ENCODE peak calls at places on chromosomes 2 and 18, in four cellular contexts. One of them, this sample, is unnamed. For H3K4me1, the result is how much of the 10 kb centered on the place peaks cover.

GRCh38 chr2:215793747-215794595 is 219.4 kb downstream of the MREG start:
- DNase-seq in tibial nerve: peak
- DNase-seq in adrenal gland: no peak
- DNase-seq in uterus: no peak
- DNase-seq in this sample: peak

GRCh38 chr2:26590439-26590838 is 50.7 kb downstream of the CIB4 start:
- DNase-seq in tibial nerve: no peak
- DNase-seq in adrenal gland: no peak
- DNase-seq in uterus: no peak
- DNase-seq in this sample: no peak

GRCh38 chr2:12543452-12544220 is 173.1 kb upstream of the TRIB2 start:
- DNase-seq in uterus: no peak
- DNase-seq in tibial nerve: no peak
- DNase-seq in adrenal gland: no peak
- DNase-seq in this sample: no peak

GRCh38 chr18:79275992-79276391 is 119.7 kb upstream of the NFATC1 start:
- DNase-seq in adrenal gland: no peak
- DNase-seq in tibial nerve: no peak
- DNase-seq in uterus: no peak
- DNase-seq in this sample: no peak

GRCh38 chr2:196587739-196588138 is 51.8 kb upstream of the CCDC150 start:
- DNase-seq in uterus: no peak
- DNase-seq in tibial nerve: no peak
- DNase-seq in adrenal gland: no peak
- DNase-seq in this sample: no peak

GRCh38 chr18:23258566-23259265 is 123.4 kb downstream of the CABLES1 start:
- DNase-seq in tibial nerve: no peak
- DNase-seq in adrenal gland: no peak
- DNase-seq in uterus: no peak
- DNase-seq in this sample: no peak

GRCh38 chr2:213152065-213152794 is 818 bp upstream of the IKZF2 start:
- DNase-seq in adrenal gland: peak
- DNase-seq in tibial nerve: peak
- DNase-seq in uterus: peak
- DNase-seq in this sample: peak

GRCh38 chr2:109166811-109167210 is 37.8 kb downstream of the SH3RF3 start:
- DNase-seq in uterus: no peak
- DNase-seq in adrenal gland: peak
- DNase-seq in tibial nerve: no peak
- DNase-seq in this sample: no peak

GRCh38 chr2:24024018-24024417 is 14.1 kb downstream of the MFSD2B start:
- DNase-seq in tibial nerve: no peak
- DNase-seq in uterus: no peak
- DNase-seq in adrenal gland: no peak
- DNase-seq in this sample: no peak

GRCh38 chr18:48819781-48820482 is 130.8 kb downstream of the SMAD7 start:
- DNase-seq in uterus: peak
- DNase-seq in adrenal gland: peak
- DNase-seq in tibial nerve: no peak
- DNase-seq in this sample: peak

GRCh38 chr2:46364797-46365457 is 67.7 kb downstream of the EPAS1 start:
- DNase-seq in tibial nerve: peak
- DNase-seq in adrenal gland: peak
- DNase-seq in uterus: no peak
- DNase-seq in this sample: no peak

GRCh38 chr18:41126541-41127235 is 828.3 kb upstream of the PIK3C3 start:
- DNase-seq in adrenal gland: no peak
- DNase-seq in tibial nerve: no peak
- DNase-seq in uterus: no peak
- DNase-seq in this sample: no peak

GRCh38 chr2:134190807-134191203 is 63.1 kb upstream of the MGAT5 start:
- DNase-seq in uterus: no peak
- DNase-seq in adrenal gland: no peak
- DNase-seq in tibial nerve: no peak
- DNase-seq in this sample: peak

GRCh38 chr2:126655500-126656310 is at the start of gene GYPC:
- DNase-seq in uterus: peak
- DNase-seq in tibial nerve: peak
- DNase-seq in adrenal gland: peak
- DNase-seq in this sample: peak

GRCh38 chr2:27071990-27072830 is 756 bp upstream of the OST4 start:
- DNase-seq in adrenal gland: peak
- DNase-seq in tibial nerve: no peak
- DNase-seq in uterus: peak
- DNase-seq in this sample: peak

GRCh38 chr2:151845884-151846283 is 17.7 kb upstream of the ARL5A start:
- DNase-seq in adrenal gland: no peak
- DNase-seq in uterus: no peak
- DNase-seq in tibial nerve: no peak
- DNase-seq in this sample: no peak

GRCh38 chr2:64749446-64749845 is 95.7 kb upstream of the SERTAD2 start:
- DNase-seq in tibial nerve: no peak
- DNase-seq in uterus: no peak
- DNase-seq in adrenal gland: no peak
- DNase-seq in this sample: no peak

GRCh38 chr18:45967007-45967706 is at the start of gene EPG5:
- DNase-seq in adrenal gland: peak
- DNase-seq in tibial nerve: peak
- DNase-seq in uterus: peak
- DNase-seq in this sample: peak
- TF ChIP-seq POLR2A in adrenal gland: peak
- TF ChIP-seq POLR2A in tibial nerve: peak
- TF ChIP-seq POLR2A in uterus: peak
- TF ChIP-seq POLR2A in this sample: no peak

DNA sequence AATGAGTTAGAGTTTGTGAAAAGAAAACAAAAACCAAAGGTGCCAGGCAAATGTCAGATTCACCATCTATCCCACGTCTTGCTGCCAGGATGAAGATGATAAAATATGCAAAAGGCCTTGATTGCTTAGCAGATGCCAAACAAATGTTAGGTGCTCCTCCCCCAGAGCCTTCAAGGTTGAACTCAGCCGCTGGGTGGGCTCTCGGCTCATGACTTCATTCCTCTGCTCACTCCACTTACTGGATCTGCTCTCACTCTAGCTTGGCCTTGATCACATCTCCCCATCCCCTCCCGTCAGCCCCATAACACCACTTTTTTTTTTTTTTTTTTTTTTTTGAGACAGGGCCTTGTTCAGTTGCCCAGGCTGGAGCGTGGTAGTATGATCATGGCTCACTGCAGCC is 38.5 kb downstream of the SH2D6 start:
- DNase-seq in adrenal gland: no peak
- DNase-seq in tibial nerve: no peak
- DNase-seq in uterus: no peak
- DNase-seq in this sample: no peak
- H3K4me1 ChIP-seq in adrenal gland: under half
- H3K4me1 ChIP-seq in tibial nerve: under half
- H3K4me1 ChIP-seq in uterus: under half
- H3K4me1 ChIP-seq in this sample: under half

GRCh38 chr18:34158881-34159690 is 65.6 kb downstream of the NOL4 start:
- DNase-seq in uterus: peak
- DNase-seq in tibial nerve: peak
- DNase-seq in adrenal gland: peak
- DNase-seq in this sample: peak

GRCh38 chr18:34153711-34154110 is 71.0 kb downstream of the NOL4 start:
- DNase-seq in tibial nerve: no peak
- DNase-seq in uterus: no peak
- DNase-seq in adrenal gland: no peak
- DNase-seq in this sample: no peak
- H3K4me3 ChIP-seq in tibial nerve: no peak
- H3K4me3 ChIP-seq in uterus: no peak
- H3K4me3 ChIP-seq in adrenal gland: no peak
- H3K4me3 ChIP-seq in this sample: no peak

GRCh38 chr2:70304501-70304900 is 2.6 kb upstream of the FAM136A start:
- DNase-seq in uterus: no peak
- DNase-seq in tibial nerve: no peak
- DNase-seq in adrenal gland: peak
- DNase-seq in this sample: no peak

GRCh38 chr2:70303186-70303585 is 1.3 kb upstream of the FAM136A start:
- DNase-seq in uterus: no peak
- DNase-seq in adrenal gland: peak
- DNase-seq in tibial nerve: no peak
- DNase-seq in this sample: no peak

GRCh38 chr2:70305531-70305930 is 3.7 kb upstream of the FAM136A start:
- DNase-seq in uterus: no peak
- DNase-seq in adrenal gland: peak
- DNase-seq in tibial nerve: no peak
- DNase-seq in this sample: no peak

GRCh38 chr2:70300771-70301343 is 1.0 kb downstream of the FAM136A start:
- DNase-seq in uterus: no peak
- DNase-seq in adrenal gland: peak
- DNase-seq in tibial nerve: no peak
- DNase-seq in this sample: no peak

GRCh38 chr2:70301344-70302194 is at the start of gene FAM136A:
- DNase-seq in uterus: peak
- DNase-seq in adrenal gland: peak
- DNase-seq in tibial nerve: peak
- DNase-seq in this sample: peak
- TF ChIP-seq POLR2A in uterus: no peak
- TF ChIP-seq POLR2A in adrenal gland: peak
- TF ChIP-seq POLR2A in tibial nerve: peak
- TF ChIP-seq POLR2A in this sample: peak

GRCh38 chr2:120763516-120763915 is 27.8 kb downstream of the GLI2 start:
- DNase-seq in adrenal gland: no peak
- DNase-seq in uterus: peak
- DNase-seq in tibial nerve: no peak
- DNase-seq in this sample: no peak
- H3K4me1 ChIP-seq in adrenal gland: under half
- H3K4me1 ChIP-seq in uterus: under half
- H3K4me1 ChIP-seq in tibial nerve: under half
- H3K4me1 ChIP-seq in this sample: half or more

DNA sequence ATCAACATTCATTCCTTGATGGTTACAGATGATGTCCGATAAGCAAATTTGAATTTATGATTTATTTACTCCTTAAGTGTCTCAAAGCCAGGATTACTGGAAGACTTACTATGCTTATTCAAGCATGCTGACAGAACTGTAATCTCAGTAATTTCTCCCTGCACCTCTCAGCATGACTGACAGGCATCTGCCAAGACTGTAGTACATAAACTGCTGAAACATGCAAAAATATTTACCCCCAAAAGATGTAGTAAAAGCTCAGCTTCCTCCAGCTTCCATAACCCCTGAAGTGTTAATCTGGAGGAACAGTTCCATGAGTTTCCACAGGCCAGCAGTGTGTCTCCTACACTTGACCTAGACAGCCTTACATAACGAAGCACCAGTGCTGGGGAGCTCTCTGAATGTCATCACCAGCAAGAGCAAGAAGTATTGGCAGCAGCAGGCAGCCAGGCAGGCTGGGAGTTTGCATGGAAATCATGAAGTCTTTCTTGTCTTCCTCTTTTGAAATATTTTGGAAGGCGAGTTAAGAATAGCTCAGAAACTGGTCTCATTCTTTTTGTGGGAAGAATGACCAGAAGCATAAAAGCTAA is 21.1 kb upstream of the SCN1A start:
- DNase-seq in adrenal gland: no peak
- DNase-seq in tibial nerve: no peak
- DNase-seq in uterus: no peak
- DNase-seq in this sample: no peak
- H3K4me3 ChIP-seq in adrenal gland: no peak
- H3K4me3 ChIP-seq in tibial nerve: no peak
- H3K4me3 ChIP-seq in uterus: no peak
- H3K4me3 ChIP-seq in this sample: no peak

GRCh38 chr18:12377556-12378553 is 828 bp upstream of the AFG3L2 start:
- DNase-seq in uterus: peak
- DNase-seq in adrenal gland: no peak
- DNase-seq in tibial nerve: no peak
- DNase-seq in this sample: no peak
- TF ChIP-seq POLR2A in uterus: peak
- TF ChIP-seq POLR2A in adrenal gland: peak
- TF ChIP-seq POLR2A in tibial nerve: peak
- TF ChIP-seq POLR2A in this sample: peak

GRCh38 chr2:233114421-233114861 is 54.3 kb downstream of the INPP5D start:
- DNase-seq in adrenal gland: no peak
- DNase-seq in tibial nerve: no peak
- DNase-seq in uterus: no peak
- DNase-seq in this sample: no peak
- H3K4me1 ChIP-seq in adrenal gland: under half
- H3K4me1 ChIP-seq in tibial nerve: under half
- H3K4me1 ChIP-seq in uterus: under half
- H3K4me1 ChIP-seq in this sample: under half

DNA sequence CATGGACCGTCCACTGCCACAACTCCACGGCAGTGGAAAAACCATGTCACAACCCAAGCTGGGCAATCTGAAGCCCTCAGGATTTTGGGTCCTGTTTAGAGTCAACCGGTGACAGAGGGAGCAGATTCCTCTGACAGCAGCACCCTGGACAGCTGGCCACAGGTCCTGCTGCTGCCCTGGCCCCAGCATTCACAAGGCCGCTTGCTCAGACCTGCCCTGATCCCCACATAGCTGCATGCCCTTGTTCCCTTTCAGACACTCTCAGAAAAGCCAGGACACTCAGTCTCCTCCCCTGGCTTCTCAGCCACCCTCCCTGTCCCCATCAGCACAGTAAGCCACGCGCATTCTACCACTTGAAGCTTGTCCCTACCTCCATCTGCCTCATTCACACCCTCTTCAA is 1.6 kb downstream of the COPS9 start:
- DNase-seq in adrenal gland: peak
- DNase-seq in uterus: no peak
- DNase-seq in tibial nerve: no peak
- DNase-seq in this sample: no peak
- H3K4me3 ChIP-seq in adrenal gland: no peak
- H3K4me3 ChIP-seq in uterus: no peak
- H3K4me3 ChIP-seq in tibial nerve: no peak
- H3K4me3 ChIP-seq in this sample: no peak

GRCh38 chr2:54723300-54724149 is at the start of gene EML6:
- DNase-seq in tibial nerve: peak
- DNase-seq in adrenal gland: peak
- DNase-seq in uterus: peak
- DNase-seq in this sample: peak
- TF ChIP-seq POLR2A in tibial nerve: peak
- TF ChIP-seq POLR2A in adrenal gland: peak
- TF ChIP-seq POLR2A in uterus: peak
- TF ChIP-seq POLR2A in this sample: no peak